ENCODE peak calls at places on chromosomes 12 and 14, in four cellular contexts. W is thoracic aorta, B is IMR-90, H is WERI-Rb-1. N is an unnamed sample.

GRCh38 chr12:77104792-77105191 is 39.4 kb upstream of the E2F7 start:
- DNase-seq in W (no peak), H (no peak), B (peak; percentile 72), N (no peak)

GRCh38 chr12:2023365-2023764 is 19.1 kb upstream of the DCP1B start:
- DNase-seq in H (no peak), W (no peak), B (no peak), N (no peak)

GRCh38 chr14:37343307-37344094 is 145.8 kb downstream of the MIPOL1 start:
- DNase-seq in W (no peak), B (peak; percentile 48), H (no peak), N (no peak)

GRCh38 chr12:28328967-28329366 is 138.7 kb downstream of the CCDC91 start:
- DNase-seq in W (no peak), B (no peak), H (no peak), N (no peak)

GRCh38 chr12:127944211-127944899 is 322.6 kb upstream of the TMEM132C start:
- DNase-seq in W (no peak), B (no peak), H (no peak), N (no peak)

GRCh38 chr14:65223636-65224035 is 121.3 kb upstream of the MAX start:
- DNase-seq in W (no peak), H (no peak), B (no peak), N (no peak)

GRCh38 chr14:38254565-38255407 is 1.1 kb downstream of the CLEC14A start:
- DNase-seq in H (no peak), W (no peak), B (no peak), N (peak; percentile 7)

GRCh38 chr12:47991106-47991550 is 13.1 kb downstream of the COL2A1 start:
- DNase-seq in B (no peak), H (peak; percentile 56), W (no peak), N (no peak)

GRCh38 chr14:105851716-105852377 is 325.5 kb downstream of the TMEM121 start:
- DNase-seq in H (no peak), W (no peak), B (no peak), N (peak; percentile 37)

GRCh38 chr12:76272292-76272691 is 75.9 kb downstream of the BBS10 start:
- DNase-seq in B (no peak), W (no peak), H (no peak), N (no peak)

GRCh38 chr14:65425885-65426284 is 13.4 kb downstream of the FUT8 start:
- DNase-seq in B (no peak), H (no peak), W (no peak), N (no peak)

GRCh38 chr12:46549527-46550265 is 177.1 kb upstream of the SLC38A2 start:
- DNase-seq in W (no peak), B (peak; percentile 97), H (no peak), N (no peak)

GRCh38 chr12:90183201-90183600 is 474.6 kb upstream of the ATP2B1 start:
- DNase-seq in W (no peak), B (no peak), H (no peak), N (no peak)

GRCh38 chr12:93441111-93441616 is 583 bp downstream of the UBE2N start:
- DNase-seq in H (no peak), W (no peak), B (peak; percentile 7), N (peak; percentile 74)

GRCh38 chr12:116123511-116124258 is 153.8 kb downstream of the MED13L start:
- DNase-seq in W (no peak), B (peak; percentile 66), H (peak; percentile 56), N (no peak)

GRCh38 chr12:85440273-85440672 is 160.3 kb downstream of the ALX1 start:
- DNase-seq in B (no peak), W (no peak), H (no peak), N (no peak)

GRCh38 chr12:75260316-75260715 is 50.7 kb upstream of the KCNC2 start:
- DNase-seq in W (no peak), H (no peak), B (no peak), N (no peak)

GRCh38 chr12:47025349-47025748 is 54.1 kb upstream of the PCED1B start:
- DNase-seq in H (no peak), B (no peak), W (no peak), N (no peak)

GRCh38 chr12:121825041-121825523 is 21.3 kb downstream of the SETD1B start:
- DNase-seq in W (no peak), H (no peak), B (no peak), N (no peak)

DNA sequence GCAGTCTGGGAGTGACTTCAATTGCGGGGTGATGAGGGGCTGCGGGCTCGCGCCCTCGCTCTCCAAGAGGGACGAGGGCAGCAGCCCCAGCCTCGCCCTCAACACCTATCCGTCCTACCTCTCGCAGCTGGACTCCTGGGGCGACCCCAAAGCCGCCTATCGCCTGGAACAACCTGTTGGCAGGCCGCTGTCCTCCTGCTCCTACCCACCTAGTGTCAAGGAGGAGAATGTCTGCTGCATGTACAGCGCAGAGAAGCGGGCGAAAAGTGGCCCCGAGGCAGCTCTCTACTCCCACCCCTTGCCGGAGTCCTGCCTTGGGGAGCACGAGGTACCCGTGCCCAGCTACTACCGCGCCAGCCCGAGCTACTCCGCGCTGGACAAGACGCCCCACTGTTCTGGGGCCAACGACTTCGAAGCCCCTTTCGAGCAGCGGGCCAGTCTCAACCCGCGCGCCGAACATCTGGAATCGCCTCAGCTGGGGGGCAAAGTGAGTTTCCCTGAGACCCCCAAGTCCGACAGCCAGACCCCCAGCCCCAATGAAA is 483 bp downstream of the HOXC10 start:
- DNase-seq in B (no peak), W (no peak), H (peak; percentile 50), N (peak; percentile 72)
- H3K4me3 ChIP-seq in B (no peak overlapping the region), W (peak overlapping the region; percentile 68), H (peak overlapping the region; percentile 71), N (no peak overlapping the region)

GRCh38 chr14:76376878-76377523 is 1.1 kb downstream of the ESRRB start:
- DNase-seq in H (no peak), B (no peak), W (no peak), N (peak; percentile 63)

GRCh38 chr14:76375484-76375883 is 453 bp upstream of the ESRRB start:
- DNase-seq in W (no peak), B (no peak), H (no peak), N (no peak)

GRCh38 chr14:76377675-76378074 is 1.7 kb downstream of the ESRRB start:
- DNase-seq in H (no peak), W (no peak), B (no peak), N (peak; percentile 41)

GRCh38 chr14:76376001-76376404 is at the start of gene ESRRB:
- DNase-seq in W (no peak), H (peak; percentile 52), B (peak; percentile 5), N (peak; percentile 86)

DNA sequence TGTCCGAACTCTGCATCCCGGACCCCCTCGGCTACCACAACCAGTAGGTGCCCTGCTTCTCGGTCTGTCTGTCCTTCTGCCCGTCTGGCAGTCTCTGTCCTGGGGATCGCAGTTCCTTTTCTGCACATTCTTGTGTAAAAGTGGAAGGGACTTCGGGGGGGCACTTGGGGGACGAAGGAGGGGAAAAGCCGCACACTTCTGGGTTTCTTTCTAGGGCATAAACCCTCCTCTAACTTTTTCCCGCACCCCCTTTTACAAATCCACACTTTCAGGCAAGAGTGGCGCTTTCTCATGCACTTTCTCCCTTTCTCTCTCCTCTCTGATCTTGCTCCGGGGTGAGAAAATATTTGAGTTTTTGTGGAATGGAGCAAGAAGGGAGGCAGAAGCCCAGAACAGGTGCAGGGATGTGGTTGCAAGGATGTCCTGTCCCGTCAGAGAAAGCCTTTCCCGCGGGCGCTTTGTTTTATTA is 506 bp downstream of the ESRRB start:
- DNase-seq in W (no peak), H (no peak), B (no peak), N (no peak)
- H3K27me3 ChIP-seq in W (peaks cover 11% of the 10 kb centered on the region), H (peaks cover 22% of the 10 kb centered on the region), B (peaks cover 74% of the 10 kb centered on the region), N (peaks cover 56% of the 10 kb centered on the region)

GRCh38 chr12:4685317-4685716 is 34.9 kb upstream of the GALNT8 start:
- DNase-seq in B (no peak), H (peak; percentile 9), W (no peak), N (no peak)

DNA sequence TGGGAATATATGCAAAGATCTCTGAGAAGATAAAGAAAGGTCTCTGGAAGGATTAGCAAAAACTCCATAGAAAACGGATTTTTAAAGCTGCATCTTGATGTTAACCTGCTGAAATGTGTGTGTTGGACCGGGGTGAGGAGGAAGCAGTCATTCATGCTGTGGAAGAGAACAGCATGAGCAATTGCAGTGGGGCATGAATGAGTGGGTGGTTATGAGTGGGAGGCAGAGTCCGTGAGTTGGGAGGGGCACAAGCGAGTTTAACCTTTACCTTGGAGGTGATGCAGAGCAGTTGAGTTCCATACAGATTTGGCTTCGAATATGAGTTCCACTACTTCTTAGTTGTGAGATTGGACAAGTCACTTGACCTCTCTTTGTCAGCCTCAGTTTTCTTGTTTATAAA is 29.4 kb upstream of the GALNT8 start:
- DNase-seq in B (no peak), W (no peak), H (no peak), N (no peak)
- H3K36me3 ChIP-seq in B (peaks cover 13% of the 10 kb centered on the region), W (peaks cover 11% of the 10 kb centered on the region), H (peaks cover 34% of the 10 kb centered on the region), N (peaks cover 8% of the 10 kb centered on the region)

GRCh38 chr14:80974338-80975078 is 19.1 kb downstream of the TSHR start:
- DNase-seq in W (no peak), H (no peak), B (no peak), N (no peak)
- H3K4me3 ChIP-seq in W (no peak overlapping the region), H (no peak overlapping the region), B (no peak overlapping the region), N (no peak overlapping the region)

GRCh38 chr12:3473844-3474243 is 17.2 kb upstream of the PRMT8 start:
- DNase-seq in W (no peak), B (no peak), H (no peak), N (no peak)

GRCh38 chr12:3468329-3468728 is 22.7 kb upstream of the PRMT8 start:
- DNase-seq in H (no peak), W (no peak), B (no peak), N (no peak)

GRCh38 chr12:3470296-3470695 is 20.7 kb upstream of the PRMT8 start:
- DNase-seq in H (no peak), W (no peak), B (no peak), N (no peak)

GRCh38 chr12:3469711-3470110 is 21.3 kb upstream of the PRMT8 start:
- DNase-seq in B (no peak), W (no peak), H (no peak), N (no peak)

DNA sequence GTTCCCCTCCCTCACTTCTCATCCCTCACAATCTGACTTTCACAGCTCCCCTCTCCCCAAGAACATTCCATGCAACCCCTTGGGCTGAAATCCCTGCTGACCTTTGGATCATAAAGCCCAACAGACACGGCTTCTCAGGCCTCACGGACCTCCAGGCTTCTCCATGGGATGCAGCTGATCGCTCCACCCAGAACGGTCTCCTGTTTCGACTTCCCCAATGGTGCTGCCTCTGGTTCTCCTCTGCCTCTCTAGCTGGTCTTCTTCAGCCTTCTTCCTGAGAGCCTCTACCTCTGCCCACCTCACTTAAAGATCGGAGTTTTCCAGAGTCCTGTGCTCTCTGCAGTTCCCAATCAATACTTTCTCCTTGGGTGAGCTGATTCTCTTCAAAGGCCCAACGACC is 17.8 kb upstream of the PRMT8 start:
- DNase-seq in B (no peak), W (no peak), H (no peak), N (no peak)
- H3K27me3 ChIP-seq in B (no peaks in the 10 kb centered on the region), W (no peaks in the 10 kb centered on the region), H (no peaks in the 10 kb centered on the region), N (no peaks in the 10 kb centered on the region)

GRCh38 chr14:102899516-102899900 is 23.0 kb upstream of the AMN start:
- DNase-seq in H (no peak), B (no peak), W (no peak), N (no peak)
- H3K36me3 ChIP-seq in H (peaks cover 13% of the 10 kb centered on the region), B (peaks cover 29% of the 10 kb centered on the region), W (peaks cover 6% of the 10 kb centered on the region), N (no peaks in the 10 kb centered on the region)